ENCODE peak calls at places on chromosome 14, in seven cellular contexts. One of them, this sample, is unnamed.

GRCh38 chr14:63544641-63545234 is 1.6 kb upstream of the PPP2R5E start:
- DNase-seq in activated gamma-delta T cell: no peak
- DNase-seq in GM13976: no peak
- DNase-seq in COR-L47: peak; percentile 32
- DNase-seq in RWPE1: peak; percentile 15
- DNase-seq in T-helper 1 cell: no peak
- DNase-seq in C1 segment of cervical spinal cord: no peak
- DNase-seq in this sample: no peak

GRCh38 chr14:24958271-24958670 is 91.7 kb downstream of the STXBP6 start:
- DNase-seq in activated gamma-delta T cell: no peak
- DNase-seq in GM13976: no peak
- DNase-seq in COR-L47: no peak
- DNase-seq in RWPE1: no peak
- DNase-seq in T-helper 1 cell: no peak
- DNase-seq in C1 segment of cervical spinal cord: no peak
- DNase-seq in this sample: no peak

GRCh38 chr14:104085032-104085888 is at the start of gene ASPG:
- DNase-seq in activated gamma-delta T cell: no peak
- DNase-seq in GM13976: peak; percentile 73
- DNase-seq in COR-L47: no peak
- DNase-seq in RWPE1: peak; percentile 35
- DNase-seq in T-helper 1 cell: no peak
- DNase-seq in C1 segment of cervical spinal cord: no peak
- DNase-seq in this sample: no peak

GRCh38 chr14:94685166-94685581 is 73.0 kb downstream of the SERPINA3 start:
- DNase-seq in activated gamma-delta T cell: no peak
- DNase-seq in GM13976: no peak
- DNase-seq in COR-L47: no peak
- DNase-seq in RWPE1: no peak
- DNase-seq in T-helper 1 cell: no peak
- DNase-seq in C1 segment of cervical spinal cord: no peak
- DNase-seq in this sample: no peak

GRCh38 chr14:21467620-21468019 is 9.1 kb downstream of the RAB2B start:
- DNase-seq in activated gamma-delta T cell: no peak
- DNase-seq in GM13976: no peak
- DNase-seq in COR-L47: no peak
- DNase-seq in RWPE1: no peak
- DNase-seq in T-helper 1 cell: no peak
- DNase-seq in C1 segment of cervical spinal cord: no peak
- DNase-seq in this sample: no peak

GRCh38 chr14:22657861-22658260 is 13.7 kb upstream of the OR6J1 start:
- DNase-seq in activated gamma-delta T cell: no peak
- DNase-seq in GM13976: peak; percentile 48
- DNase-seq in COR-L47: no peak
- DNase-seq in RWPE1: peak; percentile 27
- DNase-seq in T-helper 1 cell: no peak
- DNase-seq in C1 segment of cervical spinal cord: no peak
- DNase-seq in this sample: no peak

GRCh38 chr14:28101992-28102391 is 664.6 kb upstream of the FOXG1 start:
- DNase-seq in activated gamma-delta T cell: no peak
- DNase-seq in GM13976: no peak
- DNase-seq in COR-L47: peak; percentile 80
- DNase-seq in RWPE1: no peak
- DNase-seq in T-helper 1 cell: no peak
- DNase-seq in C1 segment of cervical spinal cord: no peak
- DNase-seq in this sample: no peak

GRCh38 chr14:67567654-67568053 is 32.4 kb downstream of the PIGH start:
- DNase-seq in activated gamma-delta T cell: no peak
- DNase-seq in GM13976: no peak
- DNase-seq in COR-L47: no peak
- DNase-seq in RWPE1: no peak
- DNase-seq in T-helper 1 cell: no peak
- DNase-seq in C1 segment of cervical spinal cord: no peak
- DNase-seq in this sample: no peak

GRCh38 chr14:74135386-74135785 is 50.6 kb downstream of the LIN52 start:
- DNase-seq in activated gamma-delta T cell: no peak
- DNase-seq in GM13976: no peak
- DNase-seq in COR-L47: no peak
- DNase-seq in RWPE1: no peak
- DNase-seq in T-helper 1 cell: no peak
- DNase-seq in C1 segment of cervical spinal cord: no peak
- DNase-seq in this sample: no peak

GRCh38 chr14:89858084-89858483 is 96.4 kb downstream of the EFCAB11 start:
- DNase-seq in activated gamma-delta T cell: no peak
- DNase-seq in GM13976: no peak
- DNase-seq in COR-L47: no peak
- DNase-seq in RWPE1: peak; percentile 58
- DNase-seq in T-helper 1 cell: no peak
- DNase-seq in C1 segment of cervical spinal cord: no peak
- DNase-seq in this sample: no peak

GRCh38 chr14:64983439-64984310 is 3.0 kb upstream of the FNTB start:
- DNase-seq in activated gamma-delta T cell: no peak
- DNase-seq in GM13976: peak; percentile 62
- DNase-seq in COR-L47: peak; percentile 33
- DNase-seq in RWPE1: peak; percentile 52
- DNase-seq in T-helper 1 cell: peak; percentile 53
- DNase-seq in C1 segment of cervical spinal cord: no peak
- DNase-seq in this sample: no peak

GRCh38 chr14:83827383-83827782 is 1702.6 kb upstream of the FLRT2 start:
- DNase-seq in activated gamma-delta T cell: no peak
- DNase-seq in GM13976: no peak
- DNase-seq in COR-L47: no peak
- DNase-seq in RWPE1: no peak
- DNase-seq in T-helper 1 cell: no peak
- DNase-seq in C1 segment of cervical spinal cord: no peak
- DNase-seq in this sample: no peak

GRCh38 chr14:27050195-27050594 is 452.4 kb upstream of the NOVA1 start:
- DNase-seq in activated gamma-delta T cell: no peak
- DNase-seq in GM13976: no peak
- DNase-seq in COR-L47: no peak
- DNase-seq in RWPE1: no peak
- DNase-seq in T-helper 1 cell: no peak
- DNase-seq in C1 segment of cervical spinal cord: no peak
- DNase-seq in this sample: no peak

GRCh38 chr14:39474416-39474911 is 42.2 kb upstream of the FBXO33 start:
- DNase-seq in activated gamma-delta T cell: no peak
- DNase-seq in GM13976: no peak
- DNase-seq in COR-L47: no peak
- DNase-seq in RWPE1: no peak
- DNase-seq in T-helper 1 cell: no peak
- DNase-seq in C1 segment of cervical spinal cord: no peak
- DNase-seq in this sample: no peak

GRCh38 chr14:87049886-87050820 is 942.8 kb downstream of the GALC start:
- DNase-seq in activated gamma-delta T cell: no peak
- DNase-seq in GM13976: no peak
- DNase-seq in COR-L47: peak; percentile 63
- DNase-seq in RWPE1: peak; percentile 57
- DNase-seq in T-helper 1 cell: no peak
- DNase-seq in C1 segment of cervical spinal cord: no peak
- DNase-seq in this sample: no peak

GRCh38 chr14:59262717-59263469 is 74.4 kb downstream of the DAAM1 start:
- DNase-seq in activated gamma-delta T cell: no peak
- DNase-seq in GM13976: no peak
- DNase-seq in COR-L47: peak; percentile 42
- DNase-seq in RWPE1: no peak
- DNase-seq in T-helper 1 cell: no peak
- DNase-seq in C1 segment of cervical spinal cord: no peak
- DNase-seq in this sample: no peak

GRCh38 chr14:74348241-74348734 is at the start of gene VRTN:
- DNase-seq in activated gamma-delta T cell: no peak
- DNase-seq in GM13976: no peak
- DNase-seq in COR-L47: no peak
- DNase-seq in RWPE1: no peak
- DNase-seq in T-helper 1 cell: no peak
- DNase-seq in C1 segment of cervical spinal cord: no peak
- DNase-seq in this sample: no peak

GRCh38 chr14:58191763-58192596 is 8.0 kb upstream of the ACTR10 start:
- DNase-seq in activated gamma-delta T cell: no peak
- DNase-seq in GM13976: no peak
- DNase-seq in COR-L47: no peak
- DNase-seq in RWPE1: no peak
- DNase-seq in T-helper 1 cell: no peak
- DNase-seq in C1 segment of cervical spinal cord: no peak
- DNase-seq in this sample: no peak

GRCh38 chr14:24231263-24232120 is 675 bp downstream of the NEDD8 start:
- DNase-seq in activated gamma-delta T cell: no peak
- DNase-seq in GM13976: no peak
- DNase-seq in COR-L47: no peak
- DNase-seq in RWPE1: peak; percentile 34
- DNase-seq in T-helper 1 cell: no peak
- DNase-seq in C1 segment of cervical spinal cord: no peak
- DNase-seq in this sample: no peak